ENCODE peak calls at places on chromosomes 4 and X, in eight cellular contexts. Q is IMR-90; B is astrocyte of the spinal cord; G is fibroblast of lung; Z is lower lobe of right lung; A is CD4-positive, alpha-beta T cell; N is NB4; E is uterus. F is an unnamed sample.

GRCh38 chrX:13094780-13095425 is 50.5 kb upstream of the FAM9C start:
- DNase-seq in Z (no peak), E (no peak), A (no peak), G (peak), Q (peak), B (peak), N (no peak), F (no peak)

GRCh38 chr4:105598787-105599186 is 46.4 kb downstream of the ARHGEF38 start:
- DNase-seq in G (no peak), Q (no peak), E (no peak), A (no peak), B (no peak), N (no peak), Z (no peak), F (no peak)

GRCh38 chr4:121266982-121267381 is 102.9 kb upstream of the TNIP3 start:
- DNase-seq in E (no peak), G (no peak), A (no peak), N (peak), Z (no peak), B (no peak), Q (no peak), F (no peak)

GRCh38 chr4:159175165-159175988 is 72.5 kb downstream of the RAPGEF2 start:
- DNase-seq in Q (peak), B (peak), A (peak), G (peak), E (peak), Z (peak), N (peak), F (peak)

GRCh38 chr4:122827258-122827887 is 742 bp downstream of the FGF2 start:
- DNase-seq in B (peak), Q (peak), A (peak), Z (no peak), G (peak), N (peak), E (peak), F (peak)

GRCh38 chr4:27490747-27491146 is 630.1 kb downstream of the STIM2 start:
- DNase-seq in Q (no peak), B (no peak), G (no peak), Z (no peak), E (no peak), N (no peak), A (no peak), F (no peak)

GRCh38 chr4:8158710-8159521 is at the start of gene ABLIM2:
- DNase-seq in E (peak), N (peak), Z (peak), G (peak), Q (peak), A (peak), B (peak), F (peak)

GRCh38 chr4:137640156-137640837 is 108.0 kb upstream of the PCDH18 start:
- DNase-seq in A (no peak), N (no peak), Z (no peak), E (no peak), G (no peak), Q (no peak), B (no peak), F (no peak)

GRCh38 chrX:8738588-8739189 is 6.8 kb upstream of the ANOS1 start:
- DNase-seq in Q (peak), A (peak), N (peak), G (no peak), E (no peak), Z (no peak), B (peak), F (no peak)

GRCh38 chrX:18833071-18833731 is 125.8 kb downstream of the PPEF1 start:
- DNase-seq in Z (no peak), A (no peak), G (peak), N (no peak), Q (peak), E (peak), B (no peak), F (no peak)

GRCh38 chr4:20483416-20483815 is 216.8 kb upstream of the PACRGL start:
- DNase-seq in Q (peak), G (peak), E (no peak), B (no peak), N (no peak), Z (no peak), A (no peak), F (no peak)
- TF ChIP-seq CTCF in Q (no peak), G (no peak), E (no peak), B (no peak), N (no peak), Z (no peak), A (no peak), F (no peak)

GRCh38 chr4:183807420-183808101 is 97.5 kb upstream of the STOX2 start:
- DNase-seq in G (no peak), N (no peak), B (no peak), A (no peak), E (no peak), Z (no peak), Q (no peak), F (no peak)

GRCh38 chr4:183808102-183808466 is 97.0 kb upstream of the STOX2 start:
- DNase-seq in N (no peak), Z (no peak), Q (no peak), A (no peak), G (no peak), E (no peak), B (no peak), F (no peak)

GRCh38 chr4:183801460-183802168 is 103.5 kb upstream of the STOX2 start:
- DNase-seq in N (no peak), Q (no peak), E (no peak), B (no peak), A (no peak), Z (peak), G (no peak), F (no peak)

DNA sequence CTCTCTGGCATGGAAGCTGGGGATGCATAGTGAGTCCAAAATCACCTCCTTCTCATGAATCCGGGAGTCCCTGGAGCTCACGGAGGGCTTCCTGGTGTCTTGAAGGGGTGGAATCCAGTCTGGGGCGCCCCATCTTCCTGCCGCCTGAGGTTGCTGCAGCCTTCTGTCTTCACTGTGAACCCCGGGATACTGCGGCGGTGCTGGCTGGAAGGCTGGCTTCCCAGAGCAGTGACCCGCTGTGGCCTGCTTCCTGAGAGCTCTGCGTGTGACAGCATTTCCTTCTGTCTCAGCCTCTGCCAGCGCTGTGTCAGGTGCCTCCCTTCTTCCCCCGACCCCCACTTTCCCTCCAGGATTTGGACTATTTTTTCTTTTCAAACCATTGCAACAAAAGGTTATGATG is 98.8 kb upstream of the STOX2 start:
- DNase-seq in B (no peak), Z (no peak), G (no peak), Q (no peak), E (no peak), N (no peak), A (no peak), F (no peak)
- TF ChIP-seq CTCF in B (no peak), Z (no peak), G (no peak), Q (no peak), E (no peak), N (no peak), A (no peak), F (no peak)

GRCh38 chrX:11724122-11725017 is 33.7 kb upstream of the MSL3 start:
- DNase-seq in Z (no peak), G (peak), B (peak), Q (peak), N (peak), E (peak), A (no peak), F (no peak)
- TF ChIP-seq CTCF in Z (peak), G (peak), B (peak), Q (peak), N (peak), E (peak), A (peak), F (peak)

DNA sequence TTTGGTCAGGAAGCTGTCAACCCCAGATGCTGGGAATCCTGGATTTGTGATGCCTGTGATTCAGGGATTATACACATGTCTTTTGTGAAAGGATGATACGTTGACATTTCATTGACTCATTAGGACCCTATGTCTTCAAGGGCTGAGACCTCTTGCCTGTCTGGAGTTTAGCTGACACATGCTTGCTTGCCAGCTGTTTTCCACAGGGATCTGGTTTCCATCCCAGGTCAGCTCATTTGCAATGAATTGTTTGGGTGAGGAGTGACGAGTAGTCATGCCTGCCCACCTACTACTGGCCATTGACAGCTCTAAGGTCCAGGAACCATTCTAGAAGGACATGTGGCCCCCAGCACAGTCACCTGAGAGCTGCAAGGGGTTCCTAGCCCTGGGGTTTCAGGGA is 99.2 kb downstream of the ENPP6 start:
- DNase-seq in Z (no peak), Q (no peak), E (no peak), B (no peak), G (no peak), A (no peak), N (no peak), F (no peak)
- TF ChIP-seq CTCF in Z (no peak), Q (no peak), E (no peak), B (no peak), G (no peak), A (no peak), N (no peak), F (no peak)

DNA sequence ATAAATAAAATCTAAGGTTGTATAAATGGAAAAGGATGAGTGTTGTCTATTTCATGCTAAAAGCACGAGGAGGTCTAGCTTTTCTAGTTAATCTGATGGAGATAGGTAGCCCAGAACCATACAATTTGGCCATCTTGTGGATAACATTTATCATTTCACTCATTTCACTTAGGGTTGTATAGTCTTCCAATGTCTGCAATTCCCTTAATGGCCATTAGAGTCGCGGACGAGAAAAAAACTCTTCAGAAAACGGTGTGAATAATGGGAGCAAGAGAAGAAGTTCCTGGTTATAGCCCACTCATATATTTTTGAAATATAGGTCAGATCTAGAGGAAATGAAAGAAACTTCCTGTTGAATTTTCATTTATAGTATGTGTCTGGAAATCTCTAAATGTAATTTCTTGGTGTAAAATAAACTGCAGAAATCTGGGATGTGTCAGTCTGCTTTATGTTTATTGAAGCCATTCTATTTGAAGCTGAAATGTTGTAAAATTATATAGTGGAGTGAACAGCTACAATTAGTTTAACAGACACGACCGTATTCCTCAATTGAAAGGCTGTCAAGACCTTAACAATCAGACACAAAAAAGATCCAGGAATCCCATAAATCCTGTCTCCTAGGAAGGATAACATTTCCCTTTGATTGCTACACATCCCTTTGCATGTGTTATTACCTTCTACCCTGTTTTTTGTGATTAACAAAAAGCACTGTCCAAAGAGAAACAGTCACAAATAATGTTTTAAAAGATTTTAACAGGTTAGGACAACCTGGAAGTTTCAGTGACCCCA is 47.7 kb upstream of the MGST2 start:
- DNase-seq in B (no peak), Z (no peak), A (no peak), N (no peak), E (no peak), Q (no peak), G (no peak), F (no peak)
- TF ChIP-seq CTCF in B (peak), Z (peak), A (no peak), N (no peak), E (peak), Q (peak), G (peak), F (no peak)

GRCh38 chrX:120512627-120513026 is 43.5 kb upstream of the LAMP2 start:
- DNase-seq in Q (no peak), E (no peak), A (no peak), Z (no peak), G (no peak), B (no peak), N (no peak), F (no peak)

GRCh38 chrX:120512222-120512621 is 43.1 kb upstream of the LAMP2 start:
- DNase-seq in N (no peak), Q (no peak), G (no peak), E (no peak), B (no peak), A (no peak), Z (no peak), F (no peak)

GRCh38 chrX:120517936-120518335 is 42.8 kb downstream of the CUL4B start:
- DNase-seq in Q (peak), A (no peak), N (no peak), Z (no peak), G (peak), B (peak), E (no peak), F (no peak)

GRCh38 chrX:120514236-120514635 is 45.1 kb upstream of the LAMP2 start:
- DNase-seq in A (no peak), Z (no peak), B (peak), E (no peak), Q (peak), N (peak), G (peak), F (no peak)
- TF ChIP-seq CTCF in A (no peak), Z (no peak), B (peak), E (no peak), Q (peak), N (peak), G (peak), F (no peak)

GRCh38 chr4:113907559-113907958 is 71.9 kb downstream of the ARSJ start:
- DNase-seq in B (no peak), Z (no peak), G (no peak), E (no peak), N (no peak), A (no peak), Q (no peak), F (no peak)

GRCh38 chr4:113905301-113905700 is 74.1 kb downstream of the ARSJ start:
- DNase-seq in Q (no peak), A (no peak), G (no peak), N (no peak), Z (no peak), E (no peak), B (no peak), F (no peak)

DNA sequence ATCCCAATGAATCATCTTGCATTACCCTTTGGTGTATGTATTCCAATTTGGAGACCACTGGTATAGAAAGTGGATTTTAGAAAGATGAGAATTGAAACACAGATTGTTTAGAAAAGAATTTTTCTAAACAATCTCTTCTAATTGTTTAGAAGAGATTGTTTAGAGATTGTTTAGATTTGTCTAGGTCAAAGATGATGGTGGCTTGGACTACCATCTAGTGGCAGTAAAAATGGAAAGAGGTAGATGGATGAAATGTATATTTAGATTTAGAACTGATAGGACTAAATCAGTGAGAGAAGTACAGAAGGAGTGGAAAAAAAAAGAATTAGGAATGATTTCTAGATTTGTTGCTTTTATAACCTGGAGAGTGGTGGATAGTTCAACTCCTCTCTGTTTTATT is 70.6 kb downstream of the ARSJ start:
- DNase-seq in Z (no peak), Q (no peak), G (no peak), B (no peak), E (no peak), A (no peak), N (no peak), F (no peak)
- TF ChIP-seq CTCF in Z (no peak), Q (no peak), G (peak), B (no peak), E (no peak), A (peak), N (no peak), F (no peak)